ENCODE peak calls at places on chromosomes 1 and 21, in nine cellular contexts. One of them, this sample, is unnamed.

GRCh38 chr1:75579046-75579445 is 31.9 kb downstream of the SLC44A5 start:
- DNase-seq in Right ventricle myocardium superior: no peak
- DNase-seq in posterior cingulate gyrus: no peak
- DNase-seq in activated CD8-positive, alpha-beta memory T cell treated with anti-CD3 and anti-CD28 coated beads for 48 hours: no peak
- DNase-seq in effector CD4-positive, alpha-beta T cell: no peak
- DNase-seq in lower leg skin: no peak
- DNase-seq in activated T-cell treated with anti-CD3 and anti-CD28 coated beads, Interleukin-2, amount 50 U/mL, for 4 hours: no peak
- DNase-seq in mucosa of descending colon: no peak
- DNase-seq in activated gamma-delta T cell treated with Interleukin-2 at 50 U/mL for 16 hours: no peak
- DNase-seq in this sample: no peak

GRCh38 chr1:226209307-226210059 is 14.0 kb upstream of the MIXL1 start:
- DNase-seq in Right ventricle myocardium superior: no peak
- DNase-seq in posterior cingulate gyrus: no peak
- DNase-seq in activated CD8-positive, alpha-beta memory T cell treated with anti-CD3 and anti-CD28 coated beads for 48 hours: no peak
- DNase-seq in effector CD4-positive, alpha-beta T cell: no peak
- DNase-seq in lower leg skin: no peak
- DNase-seq in activated T-cell treated with anti-CD3 and anti-CD28 coated beads, Interleukin-2, amount 50 U/mL, for 4 hours: no peak
- DNase-seq in mucosa of descending colon: no peak
- DNase-seq in activated gamma-delta T cell treated with Interleukin-2 at 50 U/mL for 16 hours: no peak
- DNase-seq in this sample: no peak

GRCh38 chr1:154433161-154433681 is 28.1 kb downstream of the IL6R start:
- DNase-seq in Right ventricle myocardium superior: peak
- DNase-seq in posterior cingulate gyrus: no peak
- DNase-seq in activated CD8-positive, alpha-beta memory T cell treated with anti-CD3 and anti-CD28 coated beads for 48 hours: no peak
- DNase-seq in effector CD4-positive, alpha-beta T cell: no peak
- DNase-seq in lower leg skin: peak
- DNase-seq in activated T-cell treated with anti-CD3 and anti-CD28 coated beads, Interleukin-2, amount 50 U/mL, for 4 hours: peak
- DNase-seq in mucosa of descending colon: no peak
- DNase-seq in activated gamma-delta T cell treated with Interleukin-2 at 50 U/mL for 16 hours: no peak
- DNase-seq in this sample: no peak

GRCh38 chr21:45848352-45848751 is 133.2 kb upstream of the COL6A1 start:
- DNase-seq in Right ventricle myocardium superior: no peak
- DNase-seq in posterior cingulate gyrus: no peak
- DNase-seq in activated CD8-positive, alpha-beta memory T cell treated with anti-CD3 and anti-CD28 coated beads for 48 hours: no peak
- DNase-seq in effector CD4-positive, alpha-beta T cell: no peak
- DNase-seq in lower leg skin: no peak
- DNase-seq in activated T-cell treated with anti-CD3 and anti-CD28 coated beads, Interleukin-2, amount 50 U/mL, for 4 hours: no peak
- DNase-seq in mucosa of descending colon: no peak
- DNase-seq in activated gamma-delta T cell treated with Interleukin-2 at 50 U/mL for 16 hours: no peak
- DNase-seq in this sample: no peak

GRCh38 chr1:42955311-42956063 is 3.2 kb downstream of the SLC2A1 start:
- DNase-seq in Right ventricle myocardium superior: no peak
- DNase-seq in posterior cingulate gyrus: no peak
- DNase-seq in activated CD8-positive, alpha-beta memory T cell treated with anti-CD3 and anti-CD28 coated beads for 48 hours: no peak
- DNase-seq in effector CD4-positive, alpha-beta T cell: no peak
- DNase-seq in lower leg skin: no peak
- DNase-seq in activated T-cell treated with anti-CD3 and anti-CD28 coated beads, Interleukin-2, amount 50 U/mL, for 4 hours: no peak
- DNase-seq in mucosa of descending colon: no peak
- DNase-seq in activated gamma-delta T cell treated with Interleukin-2 at 50 U/mL for 16 hours: peak
- DNase-seq in this sample: no peak

GRCh38 chr1:116887212-116887611 is 22.5 kb upstream of the PTGFRN start:
- DNase-seq in Right ventricle myocardium superior: no peak
- DNase-seq in posterior cingulate gyrus: no peak
- DNase-seq in activated CD8-positive, alpha-beta memory T cell treated with anti-CD3 and anti-CD28 coated beads for 48 hours: no peak
- DNase-seq in effector CD4-positive, alpha-beta T cell: no peak
- DNase-seq in lower leg skin: no peak
- DNase-seq in activated T-cell treated with anti-CD3 and anti-CD28 coated beads, Interleukin-2, amount 50 U/mL, for 4 hours: no peak
- DNase-seq in mucosa of descending colon: no peak
- DNase-seq in activated gamma-delta T cell treated with Interleukin-2 at 50 U/mL for 16 hours: no peak
- DNase-seq in this sample: no peak

GRCh38 chr1:36553591-36554417 is 71.1 kb upstream of the CSF3R start:
- DNase-seq in Right ventricle myocardium superior: peak
- DNase-seq in posterior cingulate gyrus: peak
- DNase-seq in activated CD8-positive, alpha-beta memory T cell treated with anti-CD3 and anti-CD28 coated beads for 48 hours: peak
- DNase-seq in effector CD4-positive, alpha-beta T cell: peak
- DNase-seq in lower leg skin: no peak
- DNase-seq in activated T-cell treated with anti-CD3 and anti-CD28 coated beads, Interleukin-2, amount 50 U/mL, for 4 hours: peak
- DNase-seq in mucosa of descending colon: no peak
- DNase-seq in activated gamma-delta T cell treated with Interleukin-2 at 50 U/mL for 16 hours: peak
- DNase-seq in this sample: peak

GRCh38 chr1:68973459-68974244 is 476.8 kb upstream of the DEPDC1 start:
- DNase-seq in Right ventricle myocardium superior: no peak
- DNase-seq in posterior cingulate gyrus: no peak
- DNase-seq in activated CD8-positive, alpha-beta memory T cell treated with anti-CD3 and anti-CD28 coated beads for 48 hours: no peak
- DNase-seq in effector CD4-positive, alpha-beta T cell: no peak
- DNase-seq in lower leg skin: no peak
- DNase-seq in activated T-cell treated with anti-CD3 and anti-CD28 coated beads, Interleukin-2, amount 50 U/mL, for 4 hours: no peak
- DNase-seq in mucosa of descending colon: no peak
- DNase-seq in activated gamma-delta T cell treated with Interleukin-2 at 50 U/mL for 16 hours: no peak
- DNase-seq in this sample: no peak

GRCh38 chr1:241396747-241397691 is 40.0 kb upstream of the RGS7 start:
- DNase-seq in Right ventricle myocardium superior: no peak
- DNase-seq in posterior cingulate gyrus: no peak
- DNase-seq in activated CD8-positive, alpha-beta memory T cell treated with anti-CD3 and anti-CD28 coated beads for 48 hours: no peak
- DNase-seq in effector CD4-positive, alpha-beta T cell: no peak
- DNase-seq in lower leg skin: no peak
- DNase-seq in activated T-cell treated with anti-CD3 and anti-CD28 coated beads, Interleukin-2, amount 50 U/mL, for 4 hours: no peak
- DNase-seq in mucosa of descending colon: no peak
- DNase-seq in activated gamma-delta T cell treated with Interleukin-2 at 50 U/mL for 16 hours: no peak
- DNase-seq in this sample: no peak

GRCh38 chr1:56433056-56433577 is 146.2 kb downstream of the PLPP3 start:
- DNase-seq in Right ventricle myocardium superior: no peak
- DNase-seq in posterior cingulate gyrus: no peak
- DNase-seq in activated CD8-positive, alpha-beta memory T cell treated with anti-CD3 and anti-CD28 coated beads for 48 hours: no peak
- DNase-seq in effector CD4-positive, alpha-beta T cell: no peak
- DNase-seq in lower leg skin: no peak
- DNase-seq in activated T-cell treated with anti-CD3 and anti-CD28 coated beads, Interleukin-2, amount 50 U/mL, for 4 hours: no peak
- DNase-seq in mucosa of descending colon: no peak
- DNase-seq in activated gamma-delta T cell treated with Interleukin-2 at 50 U/mL for 16 hours: no peak
- DNase-seq in this sample: no peak

GRCh38 chr1:15246960-15247614 is at the start of gene FHAD1:
- DNase-seq in Right ventricle myocardium superior: peak
- DNase-seq in posterior cingulate gyrus: peak
- DNase-seq in activated CD8-positive, alpha-beta memory T cell treated with anti-CD3 and anti-CD28 coated beads for 48 hours: no peak
- DNase-seq in effector CD4-positive, alpha-beta T cell: no peak
- DNase-seq in lower leg skin: no peak
- DNase-seq in activated T-cell treated with anti-CD3 and anti-CD28 coated beads, Interleukin-2, amount 50 U/mL, for 4 hours: peak
- DNase-seq in mucosa of descending colon: peak
- DNase-seq in activated gamma-delta T cell treated with Interleukin-2 at 50 U/mL for 16 hours: peak
- DNase-seq in this sample: peak

GRCh38 chr1:44421374-44422028 is 16.4 kb downstream of the RNF220 start:
- DNase-seq in Right ventricle myocardium superior: no peak
- DNase-seq in posterior cingulate gyrus: no peak
- DNase-seq in activated CD8-positive, alpha-beta memory T cell treated with anti-CD3 and anti-CD28 coated beads for 48 hours: no peak
- DNase-seq in effector CD4-positive, alpha-beta T cell: no peak
- DNase-seq in lower leg skin: no peak
- DNase-seq in activated T-cell treated with anti-CD3 and anti-CD28 coated beads, Interleukin-2, amount 50 U/mL, for 4 hours: no peak
- DNase-seq in mucosa of descending colon: no peak
- DNase-seq in activated gamma-delta T cell treated with Interleukin-2 at 50 U/mL for 16 hours: no peak
- DNase-seq in this sample: no peak

GRCh38 chr1:94969137-94969536 is 42.2 kb upstream of the CNN3 start:
- DNase-seq in Right ventricle myocardium superior: no peak
- DNase-seq in posterior cingulate gyrus: no peak
- DNase-seq in activated CD8-positive, alpha-beta memory T cell treated with anti-CD3 and anti-CD28 coated beads for 48 hours: no peak
- DNase-seq in effector CD4-positive, alpha-beta T cell: no peak
- DNase-seq in lower leg skin: no peak
- DNase-seq in activated T-cell treated with anti-CD3 and anti-CD28 coated beads, Interleukin-2, amount 50 U/mL, for 4 hours: no peak
- DNase-seq in mucosa of descending colon: no peak
- DNase-seq in activated gamma-delta T cell treated with Interleukin-2 at 50 U/mL for 16 hours: no peak
- DNase-seq in this sample: no peak

GRCh38 chr1:210715072-210715471 is 386.4 kb downstream of the HHAT start:
- DNase-seq in Right ventricle myocardium superior: no peak
- DNase-seq in posterior cingulate gyrus: peak
- DNase-seq in activated CD8-positive, alpha-beta memory T cell treated with anti-CD3 and anti-CD28 coated beads for 48 hours: no peak
- DNase-seq in effector CD4-positive, alpha-beta T cell: no peak
- DNase-seq in lower leg skin: no peak
- DNase-seq in activated T-cell treated with anti-CD3 and anti-CD28 coated beads, Interleukin-2, amount 50 U/mL, for 4 hours: no peak
- DNase-seq in mucosa of descending colon: no peak
- DNase-seq in activated gamma-delta T cell treated with Interleukin-2 at 50 U/mL for 16 hours: no peak
- DNase-seq in this sample: no peak

GRCh38 chr1:154955039-154955717 is 721 bp downstream of the PBXIP1 start:
- DNase-seq in Right ventricle myocardium superior: no peak
- DNase-seq in posterior cingulate gyrus: peak
- DNase-seq in activated CD8-positive, alpha-beta memory T cell treated with anti-CD3 and anti-CD28 coated beads for 48 hours: no peak
- DNase-seq in effector CD4-positive, alpha-beta T cell: peak
- DNase-seq in lower leg skin: no peak
- DNase-seq in activated T-cell treated with anti-CD3 and anti-CD28 coated beads, Interleukin-2, amount 50 U/mL, for 4 hours: peak
- DNase-seq in mucosa of descending colon: peak
- DNase-seq in activated gamma-delta T cell treated with Interleukin-2 at 50 U/mL for 16 hours: peak
- DNase-seq in this sample: no peak